ENCODE peak calls at places on chromosomes 16 and 17, in ten cellular contexts. R, M, E, X, J, D, V, A, F and G are unnamed samples.

GRCh38 chr16:65494080-65494479 is 372.2 kb upstream of the CDH11 start:
- DNase-seq in F (no peak), R (no peak), A (no peak), J (no peak), E (no peak), V (no peak), X (no peak), M (no peak), D (no peak), G (no peak)

GRCh38 chr17:58321571-58322525 is 6.7 kb downstream of the TSPOAP1 start:
- DNase-seq in X (no peak), D (no peak), F (no peak), A (no peak), J (no peak), E (no peak), M (no peak), V (no peak), R (no peak), G (no peak)

GRCh38 chr17:41777157-41777578 is 9.3 kb downstream of the JUP start:
- DNase-seq in X (no peak), D (no peak), M (no peak), A (peak), F (peak), J (no peak), V (no peak), R (no peak), E (no peak), G (no peak)

GRCh38 chr17:3834811-3835210 is 11.2 kb downstream of the NCBP3 start:
- DNase-seq in E (no peak), J (no peak), A (no peak), V (no peak), M (no peak), F (no peak), X (no peak), R (no peak), D (no peak), G (no peak)

GRCh38 chr16:12763517-12763916 is 40.2 kb downstream of the CPPED1 start:
- DNase-seq in J (no peak), X (peak), F (no peak), D (no peak), M (no peak), R (no peak), A (no peak), E (no peak), V (peak), G (peak)

GRCh38 chr16:88478889-88479794 is 26.1 kb downstream of the ZFPM1 start:
- DNase-seq in J (no peak), E (no peak), R (peak), M (no peak), F (no peak), D (no peak), A (no peak), V (no peak), X (no peak), G (no peak)

GRCh38 chr17:49575524-49576120 is at the start of gene NXPH3:
- DNase-seq in D (peak), X (peak), E (peak), F (peak), A (peak), J (peak), V (peak), M (peak), R (no peak), G (peak)

GRCh38 chr17:7842950-7843535 is 9.0 kb downstream of the KDM6B start:
- DNase-seq in F (peak), R (no peak), E (peak), D (peak), V (peak), X (peak), M (no peak), A (peak), J (no peak), G (peak)

GRCh38 chr17:75271233-75271954 is 363 bp upstream of the MIF4GD start:
- DNase-seq in F (peak), X (peak), R (peak), D (peak), E (peak), M (peak), A (peak), V (peak), J (peak), G (peak)

GRCh38 chr16:59121411-59121810 is 387.3 kb upstream of the GOT2 start:
- DNase-seq in X (no peak), R (no peak), A (no peak), D (no peak), F (no peak), V (no peak), E (no peak), J (no peak), M (no peak), G (no peak)

GRCh38 chr16:89863741-89864391 is 9.5 kb upstream of the TCF25 start:
- DNase-seq in E (no peak), M (no peak), D (peak), A (no peak), F (no peak), X (no peak), R (peak), J (peak), V (peak), G (peak)

GRCh38 chr17:49638818-49639217 is 39.1 kb downstream of the SPOP start:
- DNase-seq in E (no peak), X (no peak), D (no peak), F (no peak), V (no peak), A (no peak), J (no peak), M (no peak), R (no peak), G (no peak)

GRCh38 chr17:81522491-81523125 is 5.6 kb upstream of the FSCN2 start:
- DNase-seq in V (no peak), R (no peak), D (no peak), E (no peak), A (no peak), X (no peak), M (no peak), F (no peak), J (no peak), G (no peak)